ENCODE peak calls at places on chromosomes 6 and 20, in four cellular contexts. U is testis, Z is fibroblast of lung, D is heart left ventricle. C is an unnamed sample.

GRCh38 chr6:32371204-32371603 is 499 bp downstream of the TSBP1 start:
- DNase-seq in U (no peak), Z (no peak), D (no peak), C (no peak)

GRCh38 chr6:122494665-122495272 is 23.2 kb upstream of the SERINC1 start:
- DNase-seq in U (no peak), Z (no peak), D (no peak), C (no peak)

GRCh38 chr20:25065625-25066338 is 7.8 kb upstream of the ACSS1 start:
- DNase-seq in U (peak; percentile 75), Z (peak; percentile 61), D (no peak), C (peak; percentile 75)

GRCh38 chr6:297571-298232 is 5.4 kb downstream of the DUSP22 start:
- DNase-seq in U (no peak), Z (no peak), D (no peak), C (no peak)

GRCh38 chr6:42193491-42193894 is 1.3 kb downstream of the GUCA1B start:
- DNase-seq in U (no peak), Z (peak; percentile 16), D (no peak), C (peak; percentile 3)

GRCh38 chr6:25062070-25062811 is 126.5 kb upstream of the RIPOR2 start:
- DNase-seq in U (no peak), Z (no peak), D (no peak), C (no peak)

GRCh38 chr6:123042412-123042811 is 46.4 kb downstream of the CLVS2 start:
- DNase-seq in U (no peak), Z (no peak), D (no peak), C (no peak)

GRCh38 chr20:8903655-8904605 is 165.0 kb upstream of the PLCB4 start:
- DNase-seq in U (no peak), Z (no peak), D (no peak), C (no peak)

GRCh38 chr20:3781153-3781910 is at the start of gene SPEF1:
- DNase-seq in U (peak; percentile 95), Z (peak; percentile 92), D (peak; percentile 85), C (peak; percentile 88)

GRCh38 chr6:127554435-127555006 is 22.5 kb upstream of the C6orf58 start:
- DNase-seq in U (no peak), Z (peak; percentile 52), D (no peak), C (no peak)

GRCh38 chr6:74656442-74656841 is 549.4 kb downstream of the COL12A1 start:
- DNase-seq in U (no peak), Z (no peak), D (no peak), C (no peak)

GRCh38 chr6:24844903-24845302 is 46.2 kb upstream of the ARMH2 start:
- DNase-seq in U (no peak), Z (no peak), D (no peak), C (no peak)

GRCh38 chr6:37244430-37245310 is 12.9 kb upstream of the TBC1D22B start:
- DNase-seq in U (peak; percentile 85), Z (peak; percentile 100), D (peak; percentile 90), C (peak; percentile 90)

GRCh38 chr6:72401865-72402264 is 220.0 kb upstream of the KCNQ5 start:
- DNase-seq in U (no peak), Z (no peak), D (no peak), C (no peak)

GRCh38 chr6:42441059-42441471 is 10.7 kb downstream of the TRERF1 start:
- DNase-seq in U (peak; percentile 70), Z (peak; percentile 94), D (no peak), C (peak; percentile 62)

GRCh38 chr6:135299256-135299655 is 118.1 kb downstream of the MYB start:
- DNase-seq in U (no peak), Z (no peak), D (no peak), C (no peak)

GRCh38 chr20:35443003-35443402 is 5.0 kb upstream of the GDF5 start:
- DNase-seq in U (no peak), Z (peak; percentile 77), D (no peak), C (no peak)

GRCh38 chr20:12847862-12848261 is 160.9 kb upstream of the SPTLC3 start:
- DNase-seq in U (no peak), Z (no peak), D (no peak), C (no peak)

GRCh38 chr6:149136913-149137286 is 180.6 kb upstream of the TAB2 start:
- DNase-seq in U (no peak), Z (no peak), D (no peak), C (no peak)

GRCh38 chr6:20605581-20605980 is 71.3 kb downstream of the CDKAL1 start:
- DNase-seq in U (no peak), Z (peak; percentile 43), D (no peak), C (no peak)

GRCh38 chr6:167962717-167963116 is 34.8 kb upstream of the KIF25 start:
- DNase-seq in U (no peak), Z (no peak), D (no peak), C (no peak)

GRCh38 chr6:90197854-90198496 is 98.7 kb downstream of the BACH2 start:
- DNase-seq in U (no peak), Z (peak; percentile 65), D (no peak), C (no peak)

GRCh38 chr20:36499211-36499610 is 42.1 kb upstream of the MYL9 start:
- DNase-seq in U (no peak), Z (no peak), D (no peak), C (no peak)

GRCh38 chr6:15329154-15329781 is 83.4 kb downstream of the JARID2 start:
- DNase-seq in U (peak; percentile 45), Z (peak; percentile 91), D (peak; percentile 28), C (no peak)

GRCh38 chr6:45658396-45658795 is 280.7 kb upstream of the SUPT3H start:
- DNase-seq in U (no peak), Z (no peak), D (no peak), C (no peak)

GRCh38 chr20:33211817-33212424 is 5.2 kb upstream of the BPIFA3 start:
- DNase-seq in U (peak; percentile 86), Z (peak; percentile 25), D (no peak), C (peak; percentile 54)

GRCh38 chr6:44253307-44254101 is 3.8 kb downstream of the SLC35B2 start:
- DNase-seq in U (peak; percentile 43), Z (no peak), D (no peak), C (peak; percentile 70)

GRCh38 chr20:22338140-22338708 is 246.1 kb downstream of the FOXA2 start:
- DNase-seq in U (no peak), Z (no peak), D (no peak), C (no peak)

GRCh38 chr20:33059136-33059535 is 5.4 kb downstream of the BPIFB3 start:
- DNase-seq in U (no peak), Z (no peak), D (no peak), C (no peak)

GRCh38 chr6:38942442-38942841 is 106.1 kb upstream of the GLP1R start:
- DNase-seq in U (no peak), Z (no peak), D (no peak), C (no peak)

GRCh38 chr6:73728548-73729205 is 32.7 kb downstream of the CD109 start:
- DNase-seq in U (no peak), Z (no peak), D (no peak), C (no peak)

GRCh38 chr6:52340603-52340880 is 21.4 kb upstream of the PAQR8 start:
- DNase-seq in U (no peak), Z (no peak), D (no peak), C (no peak)

GRCh38 chr20:36118372-36118771 is 36.2 kb upstream of the EPB41L1 start:
- DNase-seq in U (no peak), Z (peak; percentile 17), D (no peak), C (no peak)

GRCh38 chr6:3825851-3826581 is 23.2 kb upstream of the FAM50B start:
- DNase-seq in U (peak; percentile 73), Z (peak; percentile 96), D (peak; percentile 79), C (peak; percentile 93)

DNA sequence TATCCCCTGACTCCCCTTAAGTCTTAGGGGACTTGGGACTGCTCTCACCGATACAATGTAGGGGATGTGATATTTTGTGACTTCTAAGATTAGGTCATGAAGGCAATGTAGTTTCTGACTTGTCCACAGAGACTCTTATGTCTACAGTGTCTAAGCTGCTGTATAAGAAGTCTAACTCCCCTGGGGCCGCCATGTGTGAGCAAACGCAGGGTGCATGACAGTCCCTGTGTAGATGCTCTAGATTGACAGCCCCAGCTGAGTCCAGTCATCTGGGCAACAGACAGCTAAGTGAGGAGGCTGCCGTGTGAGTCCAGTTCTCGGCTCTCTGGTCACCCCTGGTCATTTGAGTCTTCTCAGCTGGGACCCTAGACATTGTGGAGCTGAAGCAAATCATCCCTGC is 743.2 kb upstream of the CHD6 start:
- DNase-seq in U (no peak), Z (no peak), D (no peak), C (no peak)
- H3K4me1 ChIP-seq in U (no peaks in the 10 kb centered on the region), Z (no peaks in the 10 kb centered on the region), D (no peaks in the 10 kb centered on the region), C (no peaks in the 10 kb centered on the region)

DNA sequence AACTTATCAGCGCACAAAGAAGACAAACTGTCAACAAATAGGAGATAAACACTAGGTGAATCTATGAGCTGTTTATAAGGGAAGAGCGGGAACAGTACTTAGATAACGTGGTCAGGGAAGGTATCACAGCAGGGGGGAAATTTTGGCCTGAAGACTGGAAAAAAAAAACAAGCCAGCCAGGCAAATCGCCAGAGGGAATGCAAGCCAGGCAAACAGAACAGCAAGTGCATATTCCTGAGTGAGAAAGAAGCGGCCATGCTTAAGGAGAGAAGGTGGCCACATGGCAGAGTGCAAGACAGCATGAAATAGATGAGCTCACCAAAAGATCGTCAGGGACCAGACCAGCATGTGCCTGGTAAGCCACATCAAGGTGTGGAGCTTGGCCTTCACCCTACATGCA is 466.5 kb upstream of the ARID1B start:
- DNase-seq in U (no peak), Z (no peak), D (no peak), C (no peak)
- H3K4me1 ChIP-seq in U (no peaks in the 10 kb centered on the region), Z (no peaks in the 10 kb centered on the region), D (no peaks in the 10 kb centered on the region), C (no peaks in the 10 kb centered on the region)

GRCh38 chr20:44406572-44407100 is 51.1 kb downstream of the HNF4A start:
- DNase-seq in U (no peak), Z (no peak), D (no peak), C (no peak)
- H3K4me1 ChIP-seq in U (peaks cover 7% of the 10 kb centered on the region), Z (no peaks in the 10 kb centered on the region), D (no peaks in the 10 kb centered on the region), C (peaks cover 6% of the 10 kb centered on the region)

DNA sequence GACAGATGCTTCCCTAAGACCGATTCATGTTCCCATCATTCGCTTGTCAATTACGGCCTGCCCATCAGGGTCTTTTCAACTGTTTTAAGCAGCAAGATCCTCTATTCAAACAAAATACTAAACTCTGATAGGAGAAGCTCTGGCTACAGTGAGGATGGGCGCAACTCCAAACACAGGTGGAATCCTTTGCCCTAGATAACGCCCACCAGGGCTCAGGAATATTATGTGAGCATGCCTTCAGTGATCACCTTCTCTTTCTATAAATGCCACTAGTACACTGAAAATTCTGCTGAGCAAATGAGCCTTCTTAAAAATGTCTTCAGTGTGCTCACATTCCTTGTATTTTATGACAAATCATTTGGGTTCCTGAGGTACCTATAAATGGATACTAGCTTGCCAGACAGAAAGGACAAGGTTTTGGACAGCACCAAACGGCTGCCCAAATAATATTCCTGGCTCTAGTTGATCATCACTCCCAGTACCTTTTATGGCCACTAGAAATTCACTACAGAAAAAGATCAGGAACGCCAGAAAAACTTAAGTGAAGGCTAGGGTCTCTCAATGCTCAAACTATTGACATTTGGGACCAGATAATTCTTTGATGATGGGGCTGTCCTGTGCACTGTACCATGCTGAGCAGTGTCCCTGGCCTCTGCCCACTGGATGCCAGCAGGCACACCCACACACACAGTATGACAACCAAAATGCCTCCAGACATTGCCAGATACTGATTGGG is 13.1 kb downstream of the ZNF217 start:
- DNase-seq in U (no peak), Z (no peak), D (no peak), C (no peak)
- H3K4me1 ChIP-seq in U (peaks cover 4% of the 10 kb centered on the region), Z (peaks cover 26% of the 10 kb centered on the region), D (peaks cover 25% of the 10 kb centered on the region), C (peaks cover 10% of the 10 kb centered on the region)